ENCODE peak calls at places on chromosome 17, in seven cellular contexts. N is mesenchymal stem cell, U is mesendoderm, X is H9, T is IMR-90, A is trophoblast cell, J is H1. O is an unnamed sample.

GRCh38 chr17:17935321-17936271 is 36.6 kb downstream of the TOM1L2 start:
- DNase-seq in N (peak; percentile 91), U (peak; percentile 86), X (no peak), T (peak; percentile 92), A (peak; percentile 99), J (no peak), O (no peak)

GRCh38 chr17:79220201-79220714 is 145.6 kb downstream of the ENGASE start:
- DNase-seq in N (no peak), U (peak; percentile 34), X (peak; percentile 62), T (no peak), A (no peak), J (no peak), O (peak; percentile 12)

GRCh38 chr17:40314557-40314953 is 5.6 kb downstream of the RARA start:
- DNase-seq in N (peak; percentile 93), U (no peak), X (no peak), T (peak; percentile 91), A (peak; percentile 79), J (no peak), O (no peak)

GRCh38 chr17:79626156-79626890 is 15.5 kb upstream of the RBFOX3 start:
- DNase-seq in N (no peak), U (no peak), X (peak; percentile 65), T (no peak), A (no peak), J (peak; percentile 49), O (no peak)

GRCh38 chr17:81513669-81514484 is 1.3 kb upstream of the ACTG1 start:
- DNase-seq in N (peak; percentile 85), U (peak; percentile 85), X (peak; percentile 83), T (peak; percentile 68), A (peak; percentile 77), J (peak; percentile 82), O (peak; percentile 68)

GRCh38 chr17:39461113-39461910 is at the start of gene CDK12:
- DNase-seq in N (peak; percentile 100), U (peak; percentile 100), X (peak; percentile 99), T (peak; percentile 100), A (peak; percentile 100), J (peak; percentile 96), O (peak; percentile 99)

GRCh38 chr17:50480142-50480764 is 1.6 kb downstream of the RSAD1 start:
- DNase-seq in N (no peak), U (no peak), X (no peak), T (no peak), A (no peak), J (no peak), O (no peak)

GRCh38 chr17:58304735-58305486 is 23.7 kb downstream of the TSPOAP1 start:
- DNase-seq in N (no peak), U (no peak), X (no peak), T (no peak), A (no peak), J (peak; percentile 38), O (no peak)

GRCh38 chr17:58136669-58137279 is 11.4 kb upstream of the OR4D1 start:
- DNase-seq in N (no peak), U (peak; percentile 29), X (peak; percentile 60), T (no peak), A (peak; percentile 42), J (peak; percentile 48), O (no peak)

GRCh38 chr17:76191891-76192290 is 48.4 kb downstream of the RNF157 start:
- DNase-seq in N (no peak), U (no peak), X (no peak), T (no peak), A (no peak), J (no peak), O (no peak)

GRCh38 chr17:2174471-2175293 is 119.8 kb downstream of the HIC1 start:
- DNase-seq in N (peak; percentile 99), U (no peak), X (no peak), T (peak; percentile 99), A (no peak), J (no peak), O (no peak)

GRCh38 chr17:63246344-63246743 is 199.8 kb downstream of the CYB561 start:
- DNase-seq in N (peak; percentile 65), U (no peak), X (no peak), T (peak; percentile 52), A (no peak), J (no peak), O (no peak)

GRCh38 chr17:82716383-82717181 is at the start of gene FN3KRP:
- DNase-seq in N (peak; percentile 94), U (peak; percentile 97), X (peak; percentile 98), T (peak; percentile 83), A (peak; percentile 89), J (peak; percentile 86), O (peak; percentile 93)

GRCh38 chr17:74210191-74211140 is 2.9 kb upstream of the TTYH2 start:
- DNase-seq in N (peak; percentile 78), U (peak; percentile 71), X (peak; percentile 85), T (peak; percentile 58), A (peak; percentile 45), J (peak; percentile 84), O (peak; percentile 37)

GRCh38 chr17:62968445-62968923 is 2.4 kb downstream of the TANC2 start:
- DNase-seq in N (peak; percentile 91), U (peak; percentile 92), X (peak; percentile 74), T (peak; percentile 94), A (peak; percentile 90), J (no peak), O (peak; percentile 53)

GRCh38 chr17:27247958-27248342 is 46.0 kb upstream of the WSB1 start:
- DNase-seq in N (no peak), U (no peak), X (no peak), T (no peak), A (no peak), J (no peak), O (no peak)

GRCh38 chr17:79844869-79845600 is 5.8 kb upstream of the CBX4 start:
- DNase-seq in N (peak; percentile 37), U (no peak), X (peak; percentile 83), T (no peak), A (peak; percentile 39), J (peak; percentile 88), O (no peak)

GRCh38 chr17:35245196-35245486 is 2.3 kb downstream of the SLFN5 start:
- DNase-seq in N (peak; percentile 76), U (peak; percentile 44), X (no peak), T (peak; percentile 97), A (peak; percentile 58), J (no peak), O (no peak)

GRCh38 chr17:11130367-11130766 is 110.6 kb upstream of the SHISA6 start:
- DNase-seq in N (no peak), U (no peak), X (no peak), T (no peak), A (no peak), J (no peak), O (no peak)
- H2BK120ac ChIP-seq in N (no peak overlapping the region), U (no peak overlapping the region), X (no peak overlapping the region), T (no peak overlapping the region), A (no peak overlapping the region), J (no peak overlapping the region), O (no peak overlapping the region)

DNA sequence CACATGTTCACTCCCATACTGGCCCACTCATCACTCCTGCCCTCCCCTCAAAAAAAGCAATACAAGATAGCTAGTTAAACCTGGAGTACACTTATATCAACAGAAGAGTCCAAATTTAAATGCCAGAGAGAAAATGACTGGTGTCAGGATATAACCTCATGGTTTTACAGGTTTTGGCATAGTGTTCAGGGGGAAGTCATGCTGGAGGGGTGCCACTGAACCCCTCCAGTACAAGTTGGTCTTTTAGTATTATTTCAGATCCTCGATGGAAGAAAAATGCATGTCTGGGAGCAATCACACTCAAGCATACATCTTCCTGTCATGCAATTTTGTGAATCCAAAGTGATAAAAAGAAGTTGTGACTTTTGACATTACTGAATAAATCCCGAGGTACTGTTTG is 10.5 kb downstream of the NACA2 start:
- DNase-seq in N (no peak), U (no peak), X (no peak), T (no peak), A (no peak), J (no peak), O (no peak)
- H2BK120ac ChIP-seq in N (no peak overlapping the region), U (no peak overlapping the region), X (no peak overlapping the region), T (no peak overlapping the region), A (no peak overlapping the region), J (no peak overlapping the region), O (no peak overlapping the region)

GRCh38 chr17:4482338-4483011 is 16.2 kb upstream of the SPNS2 start:
- DNase-seq in N (no peak), U (no peak), X (no peak), T (no peak), A (no peak), J (no peak), O (no peak)
- H2BK120ac ChIP-seq in N (no peak overlapping the region), U (no peak overlapping the region), X (no peak overlapping the region), T (no peak overlapping the region), A (peak overlapping the region; percentile 82), J (no peak overlapping the region), O (no peak overlapping the region)

DNA sequence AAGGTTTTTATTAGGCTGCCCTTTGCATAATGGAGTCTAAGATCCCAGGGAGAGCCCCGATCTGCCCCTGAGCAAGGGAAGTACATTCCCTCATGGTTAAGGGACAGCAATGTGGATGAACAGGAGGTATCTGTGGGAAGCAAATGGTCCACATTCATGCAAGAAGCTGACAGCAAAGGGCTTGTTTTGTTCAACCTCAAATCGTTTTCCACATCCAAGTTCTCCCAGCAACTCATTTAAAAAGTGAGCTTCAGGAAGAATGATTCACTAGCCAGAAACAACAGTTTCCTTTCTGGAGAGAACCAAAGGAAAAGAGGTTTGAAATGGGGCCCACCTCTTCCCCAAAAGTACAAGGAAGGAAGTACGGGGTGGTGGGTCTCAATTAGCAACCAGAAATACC is 9.4 kb downstream of the HSPB9 start:
- DNase-seq in N (peak; percentile 56), U (no peak), X (no peak), T (peak; percentile 28), A (no peak), J (no peak), O (no peak)
- H2BK120ac ChIP-seq in N (no peak overlapping the region), U (no peak overlapping the region), X (no peak overlapping the region), T (no peak overlapping the region), A (no peak overlapping the region), J (no peak overlapping the region), O (no peak overlapping the region)

O was measured in neuronal stem cell.